ENCODE peak calls at places on chromosome 1, in four cellular contexts. One of them, this sample, is unnamed.

GRCh38 chr1:166902279-166902678 is 26.2 kb upstream of the TADA1 start:
- DNase-seq in suprapubic skin: no peak
- DNase-seq in ovary: no peak
- DNase-seq in heart left ventricle: no peak
- DNase-seq in this sample: no peak

GRCh38 chr1:244391761-244392160 is 59.9 kb downstream of the ADSS2 start:
- DNase-seq in ovary: no peak
- DNase-seq in heart left ventricle: no peak
- DNase-seq in suprapubic skin: no peak
- DNase-seq in this sample: peak

GRCh38 chr1:15393475-15394260 is 16.0 kb upstream of the EFHD2 start:
- DNase-seq in heart left ventricle: no peak
- DNase-seq in ovary: no peak
- DNase-seq in suprapubic skin: no peak
- DNase-seq in this sample: no peak

GRCh38 chr1:116508984-116509980 is 61.5 kb downstream of the CD58 start:
- DNase-seq in heart left ventricle: no peak
- DNase-seq in ovary: no peak
- DNase-seq in suprapubic skin: no peak
- DNase-seq in this sample: no peak

GRCh38 chr1:21901986-21902377 is 35.1 kb downstream of the HSPG2 start:
- DNase-seq in ovary: no peak
- DNase-seq in suprapubic skin: no peak
- DNase-seq in heart left ventricle: no peak
- DNase-seq in this sample: no peak

GRCh38 chr1:3428899-3429298 is 25.6 kb upstream of the ARHGEF16 start:
- DNase-seq in ovary: no peak
- DNase-seq in suprapubic skin: no peak
- DNase-seq in heart left ventricle: no peak
- DNase-seq in this sample: no peak

GRCh38 chr1:31939484-31940329 is 1.5 kb upstream of the PTP4A2 start:
- DNase-seq in suprapubic skin: no peak
- DNase-seq in heart left ventricle: no peak
- DNase-seq in ovary: peak
- DNase-seq in this sample: no peak

GRCh38 chr1:166673722-166674121 is 165.6 kb upstream of the POGK start:
- DNase-seq in ovary: no peak
- DNase-seq in suprapubic skin: no peak
- DNase-seq in heart left ventricle: no peak
- DNase-seq in this sample: no peak

GRCh38 chr1:201309420-201309819 is 26.1 kb downstream of the PKP1 start:
- DNase-seq in suprapubic skin: peak
- DNase-seq in heart left ventricle: peak
- DNase-seq in ovary: no peak
- DNase-seq in this sample: no peak

DNA sequence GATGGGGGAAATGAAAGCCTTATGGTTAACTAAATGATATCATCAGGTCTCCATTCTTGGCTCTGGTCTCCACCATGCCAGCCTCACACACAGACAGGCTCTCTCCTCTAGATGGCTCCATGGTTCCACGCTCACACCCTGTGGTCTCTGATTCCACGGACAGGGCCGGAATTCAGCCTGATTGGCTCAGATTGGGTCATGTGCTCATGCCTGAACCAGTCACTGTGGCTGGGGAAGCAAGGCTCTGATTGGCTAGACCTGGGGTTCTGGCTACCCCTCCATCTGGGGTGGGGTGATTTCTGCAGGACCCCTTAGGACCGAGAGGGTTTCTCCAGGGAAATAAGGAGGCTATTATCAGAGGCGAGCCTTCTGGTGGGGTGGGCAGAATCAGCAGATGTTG is 277.0 kb downstream of the PTPRU start:
- DNase-seq in heart left ventricle: no peak
- DNase-seq in ovary: no peak
- DNase-seq in suprapubic skin: peak
- DNase-seq in this sample: peak
- TF ChIP-seq CTCF in heart left ventricle: peak
- TF ChIP-seq CTCF in ovary: no peak
- TF ChIP-seq CTCF in suprapubic skin: no peak
- TF ChIP-seq CTCF in this sample: peak

GRCh38 chr1:227923353-227924167 is 24.2 kb downstream of the WNT9A start:
- DNase-seq in heart left ventricle: no peak
- DNase-seq in suprapubic skin: no peak
- DNase-seq in ovary: no peak
- DNase-seq in this sample: no peak
- TF ChIP-seq CTCF in heart left ventricle: no peak
- TF ChIP-seq CTCF in suprapubic skin: no peak
- TF ChIP-seq CTCF in ovary: no peak
- TF ChIP-seq CTCF in this sample: no peak

GRCh38 chr1:185449378-185450101 is 132.5 kb upstream of the IVNS1ABP start:
- DNase-seq in suprapubic skin: no peak
- DNase-seq in heart left ventricle: no peak
- DNase-seq in ovary: no peak
- DNase-seq in this sample: no peak
- TF ChIP-seq CTCF in suprapubic skin: no peak
- TF ChIP-seq CTCF in heart left ventricle: no peak
- TF ChIP-seq CTCF in ovary: no peak
- TF ChIP-seq CTCF in this sample: no peak

GRCh38 chr1:4660917-4661594 is 6.6 kb downstream of the AJAP1 start:
- DNase-seq in heart left ventricle: no peak
- DNase-seq in suprapubic skin: no peak
- DNase-seq in ovary: no peak
- DNase-seq in this sample: no peak

GRCh38 chr1:4657920-4658585 is 3.6 kb downstream of the AJAP1 start:
- DNase-seq in ovary: no peak
- DNase-seq in heart left ventricle: no peak
- DNase-seq in suprapubic skin: no peak
- DNase-seq in this sample: no peak

GRCh38 chr1:4657244-4657789 is 2.9 kb downstream of the AJAP1 start:
- DNase-seq in heart left ventricle: no peak
- DNase-seq in suprapubic skin: no peak
- DNase-seq in ovary: no peak
- DNase-seq in this sample: no peak

GRCh38 chr1:4658643-4659042 is 4.2 kb downstream of the AJAP1 start:
- DNase-seq in suprapubic skin: no peak
- DNase-seq in heart left ventricle: no peak
- DNase-seq in ovary: no peak
- DNase-seq in this sample: no peak

DNA sequence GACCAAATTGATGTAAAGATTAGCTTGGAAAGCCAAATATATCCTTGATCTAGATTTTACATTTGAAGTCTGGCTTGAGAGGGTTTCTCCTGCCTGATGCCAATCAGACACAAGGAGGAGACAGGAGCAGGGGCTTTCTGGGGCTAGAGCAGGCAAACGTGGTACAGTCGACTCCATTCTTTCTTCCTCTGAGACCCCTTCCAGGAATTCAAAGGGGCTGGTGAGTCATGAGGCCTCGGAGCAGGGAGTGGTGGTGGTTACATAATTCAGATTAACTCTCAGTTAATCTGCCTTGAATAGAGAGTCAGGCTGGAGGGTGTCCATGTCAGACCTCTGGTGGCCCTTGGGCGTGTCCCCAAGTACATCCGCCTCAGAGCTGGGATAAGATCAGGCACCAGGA is 4.8 kb downstream of the AJAP1 start:
- DNase-seq in heart left ventricle: no peak
- DNase-seq in ovary: no peak
- DNase-seq in suprapubic skin: no peak
- DNase-seq in this sample: no peak
- TF ChIP-seq CTCF in heart left ventricle: no peak
- TF ChIP-seq CTCF in ovary: no peak
- TF ChIP-seq CTCF in suprapubic skin: no peak
- TF ChIP-seq CTCF in this sample: no peak

DNA sequence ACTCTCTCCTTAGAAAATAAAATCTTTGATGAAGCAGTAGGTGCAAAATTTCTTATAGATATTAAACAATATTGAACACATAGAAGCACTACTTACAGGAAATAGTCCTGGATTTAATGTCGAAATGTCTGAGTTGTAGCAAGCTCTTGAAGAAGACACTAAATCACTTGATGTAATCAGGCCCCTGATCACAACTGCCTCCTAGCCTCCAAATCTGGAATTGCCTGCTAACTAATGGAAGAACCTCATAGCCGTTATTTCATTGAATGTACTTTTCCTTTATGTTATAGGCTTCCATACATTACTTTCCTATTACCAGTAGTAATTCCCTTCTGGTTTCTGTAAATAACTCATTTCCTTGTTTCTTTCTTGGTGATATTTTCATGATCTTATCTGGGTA is 675.7 kb upstream of the CHRM3 start:
- DNase-seq in heart left ventricle: no peak
- DNase-seq in suprapubic skin: no peak
- DNase-seq in ovary: no peak
- DNase-seq in this sample: no peak
- TF ChIP-seq CTCF in heart left ventricle: no peak
- TF ChIP-seq CTCF in suprapubic skin: no peak
- TF ChIP-seq CTCF in ovary: no peak
- TF ChIP-seq CTCF in this sample: no peak

DNA sequence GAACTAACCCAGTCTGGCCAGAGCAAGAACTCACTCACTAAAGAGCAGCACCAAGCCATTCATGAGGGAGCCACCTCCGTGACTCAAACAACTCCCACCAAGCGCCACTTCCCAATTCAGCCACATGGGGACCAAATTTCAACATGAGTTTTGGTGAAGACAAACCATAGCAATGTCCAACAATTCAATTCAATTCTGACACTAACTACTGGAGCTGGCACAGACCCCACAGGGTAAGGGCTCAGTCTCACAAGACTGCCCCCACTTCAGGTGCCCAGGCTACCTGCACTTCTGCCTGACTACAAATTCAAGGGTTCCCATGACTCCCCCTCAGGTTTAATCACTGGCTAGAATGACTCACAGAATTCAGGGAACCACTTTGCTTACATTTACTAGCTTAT is 48.8 kb upstream of the RAP1A start:
- DNase-seq in heart left ventricle: no peak
- DNase-seq in suprapubic skin: no peak
- DNase-seq in ovary: no peak
- DNase-seq in this sample: no peak
- TF ChIP-seq CTCF in heart left ventricle: no peak
- TF ChIP-seq CTCF in suprapubic skin: no peak
- TF ChIP-seq CTCF in ovary: no peak
- TF ChIP-seq CTCF in this sample: peak

GRCh38 chr1:76140227-76140626 is 65.7 kb downstream of the ST6GALNAC3 start:
- DNase-seq in suprapubic skin: no peak
- DNase-seq in heart left ventricle: no peak
- DNase-seq in ovary: no peak
- DNase-seq in this sample: no peak
- TF ChIP-seq CTCF in suprapubic skin: no peak
- TF ChIP-seq CTCF in heart left ventricle: no peak
- TF ChIP-seq CTCF in ovary: no peak
- TF ChIP-seq CTCF in this sample: no peak

GRCh38 chr1:156527584-156527983 is 27.0 kb upstream of the MEF2D start:
- DNase-seq in suprapubic skin: no peak
- DNase-seq in heart left ventricle: no peak
- DNase-seq in ovary: no peak
- DNase-seq in this sample: no peak
- TF ChIP-seq CTCF in suprapubic skin: no peak
- TF ChIP-seq CTCF in heart left ventricle: no peak
- TF ChIP-seq CTCF in ovary: no peak
- TF ChIP-seq CTCF in this sample: no peak

This sample was measured in osteocyte.